ENCODE peak calls at places on chromosomes 16 and 17, in seven cellular contexts. A, W, I, R, G, K and Z are unnamed samples.

GRCh38 chr16:1825864-1826690 is 548 bp downstream of the HAGH start:
- DNase-seq in R (no peak), W (peak), G (no peak), I (peak), A (no peak), K (no peak), Z (peak)

GRCh38 chr17:7004398-7005253 is 7.8 kb upstream of the RNASEK start:
- DNase-seq in R (peak), W (no peak), A (peak), K (peak), G (peak), I (no peak), Z (no peak)

GRCh38 chr17:40958086-40958953 is 8.4 kb downstream of the KRT39 start:
- DNase-seq in R (peak), W (no peak), A (no peak), G (no peak), K (no peak), I (peak), Z (no peak)

GRCh38 chr17:20965492-20965891 is 77.3 kb downstream of the USP22 start:
- DNase-seq in A (no peak), R (no peak), K (no peak), W (no peak), G (no peak), I (no peak), Z (no peak)

GRCh38 chr16:65373095-65373494 is 251.2 kb upstream of the CDH11 start:
- DNase-seq in W (no peak), G (no peak), A (no peak), R (no peak), K (no peak), I (no peak), Z (peak)

GRCh38 chr17:16987830-16988601 is 16.1 kb upstream of the TNFRSF13B start:
- DNase-seq in I (peak), R (no peak), K (peak), W (no peak), G (no peak), A (peak), Z (peak)

GRCh38 chr16:20883554-20884239 is 16.5 kb downstream of the DCUN1D3 start:
- DNase-seq in K (no peak), W (no peak), A (no peak), R (no peak), I (no peak), G (no peak), Z (no peak)

GRCh38 chr16:588639-588888 is 1.3 kb upstream of the RAB40C start:
- DNase-seq in W (no peak), R (no peak), A (no peak), G (no peak), K (no peak), I (peak), Z (peak)

GRCh38 chr17:14228903-14229302 is 7.8 kb downstream of the CDRT15 start:
- DNase-seq in G (no peak), W (no peak), K (no peak), A (no peak), I (no peak), R (no peak), Z (no peak)

GRCh38 chr17:52027620-52028019 is 130.9 kb downstream of the CA10 start:
- DNase-seq in W (no peak), I (no peak), R (no peak), A (no peak), K (no peak), G (no peak), Z (no peak)

GRCh38 chr16:66905633-66906539 is 12.8 kb downstream of the CDH16 start:
- DNase-seq in A (peak), G (no peak), W (no peak), K (no peak), R (no peak), I (peak), Z (no peak)

GRCh38 chr17:32158870-32159585 is 16.7 kb downstream of the RHOT1 start:
- DNase-seq in K (no peak), G (no peak), W (peak), A (no peak), I (no peak), R (no peak), Z (no peak)

GRCh38 chr17:42281571-42282096 is 5.4 kb upstream of the STAT5B start:
- DNase-seq in W (no peak), I (peak), K (no peak), G (no peak), A (no peak), R (no peak), Z (no peak)

GRCh38 chr16:69469807-69470561 is 45.6 kb downstream of the CYB5B start:
- DNase-seq in G (no peak), R (no peak), K (peak), A (no peak), W (no peak), I (no peak), Z (no peak)

GRCh38 chr17:31802502-31802901 is 56.5 kb downstream of the COPRS start:
- DNase-seq in K (no peak), I (no peak), G (peak), W (no peak), A (peak), R (no peak), Z (peak)

GRCh38 chr16:59758848-59759247 is 1024.7 kb upstream of the GOT2 start:
- DNase-seq in R (no peak), I (no peak), W (no peak), K (no peak), A (no peak), G (no peak), Z (no peak)

GRCh38 chr17:77213778-77214132 is 73.0 kb downstream of the SEC14L1 start:
- DNase-seq in A (no peak), K (no peak), W (no peak), I (no peak), G (no peak), R (no peak), Z (no peak)
- TF ChIP-seq POLR2AphosphoS5 in A (no peak), K (no peak), W (no peak), I (no peak), G (no peak), R (no peak), Z (no peak)

GRCh38 chr17:48613862-48614694 is 1.0 kb downstream of the HOXB8 start:
- DNase-seq in G (no peak), R (no peak), W (peak), I (no peak), K (no peak), A (no peak), Z (no peak)

GRCh38 chr17:48611681-48612455 is 1.1 kb upstream of the HOXB7 start:
- DNase-seq in R (no peak), K (no peak), A (no peak), W (peak), I (no peak), G (no peak), Z (no peak)

GRCh38 chr17:48612456-48612853 is 1.6 kb upstream of the HOXB7 start:
- DNase-seq in I (no peak), A (no peak), R (no peak), K (no peak), W (no peak), G (no peak), Z (no peak)

GRCh38 chr17:48614904-48615211 is 234 bp downstream of the HOXB8 start:
- DNase-seq in K (no peak), R (no peak), W (no peak), I (no peak), G (no peak), A (no peak), Z (no peak)

GRCh38 chr17:48612854-48613691 is 2.0 kb downstream of the HOXB8 start:
- DNase-seq in K (no peak), W (peak), R (no peak), G (no peak), I (no peak), A (no peak), Z (peak)
- TF ChIP-seq CTCF in K (peak), W (no peak), R (no peak), G (no peak), I (peak), A (no peak), Z (no peak)

DNA sequence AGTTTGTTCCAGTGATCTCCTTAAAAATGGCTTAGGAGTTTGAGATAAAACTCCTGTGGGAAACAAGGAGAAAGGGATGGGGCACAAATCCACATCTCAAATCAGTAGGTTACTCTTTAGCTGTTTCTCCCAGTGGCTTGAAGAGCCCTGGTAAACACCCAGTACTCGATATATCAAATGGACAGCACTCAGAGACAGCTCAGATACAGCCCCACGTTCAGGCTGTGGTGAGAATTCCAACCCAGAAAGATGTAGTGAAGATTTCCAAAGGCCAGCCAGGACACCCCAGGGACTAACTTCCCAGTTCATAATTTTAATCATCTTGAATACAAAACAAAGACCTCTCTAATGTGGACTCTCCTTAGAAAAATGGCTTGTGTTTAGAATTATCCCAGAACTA is 6.4 kb upstream of the VEZF1 start:
- DNase-seq in K (no peak), G (no peak), R (no peak), I (no peak), W (no peak), A (no peak), Z (no peak)
- TF ChIP-seq POLR2AphosphoS5 in K (no peak), G (no peak), R (no peak), I (no peak), W (no peak), A (no peak), Z (no peak)

DNA sequence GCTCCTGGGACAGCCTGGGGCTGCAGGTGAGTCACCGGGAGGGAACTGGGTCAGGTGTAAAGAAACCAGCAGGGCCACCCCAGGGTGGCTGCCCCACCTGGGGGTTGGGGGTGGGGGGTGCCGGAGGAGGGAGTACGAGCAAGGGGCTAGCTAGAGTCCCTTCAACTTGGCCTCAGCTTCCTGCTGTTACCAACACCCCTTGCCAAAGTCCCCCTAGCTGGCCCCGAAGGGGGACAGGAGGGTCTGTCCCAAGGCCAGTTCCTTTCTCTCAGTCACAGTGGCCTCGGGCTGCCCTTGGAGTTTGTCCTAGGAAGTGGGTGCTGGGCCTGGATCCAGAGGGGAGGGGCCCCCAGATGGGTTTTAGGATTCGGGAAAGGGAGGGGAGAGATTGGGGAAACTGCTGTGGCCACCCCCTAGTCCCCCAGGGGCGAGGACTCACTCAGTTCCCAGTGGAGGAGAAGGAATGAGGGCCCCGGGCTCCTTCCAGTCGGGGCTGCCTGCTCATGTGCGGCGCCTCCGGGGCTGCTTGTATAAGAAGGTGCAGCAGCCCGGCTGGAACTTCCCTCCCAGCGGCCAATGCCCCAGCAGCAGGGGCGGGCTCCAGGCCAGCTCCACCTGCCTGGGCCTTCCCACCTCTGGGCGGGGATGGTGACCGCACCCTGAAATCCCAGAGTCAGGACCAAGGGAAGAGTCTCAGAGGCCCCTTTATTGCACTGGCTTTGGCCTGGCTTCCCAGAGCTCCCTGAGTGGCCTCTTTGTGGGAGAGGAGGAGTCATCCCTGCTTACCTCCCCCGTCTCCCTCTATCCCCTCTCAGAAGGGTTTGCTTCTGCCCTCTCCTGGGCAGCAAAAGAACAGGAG is 7.3 kb downstream of the ARHGAP27 start:
- DNase-seq in K (no peak), R (peak), W (peak), A (peak), I (peak), G (peak), Z (peak)
- TF ChIP-seq CTCF in K (no peak), R (no peak), W (peak), A (peak), I (no peak), G (peak), Z (peak)